ENCODE peak calls at places on chromosome X, in five cellular contexts. M is lung; L is tibial artery; I is neuronal stem cell; V is CD4-positive, alpha-beta T cell. E is an unnamed sample.

GRCh38 chrX:137427061-137427778 is 138.7 kb upstream of the ZIC3 start:
- DNase-seq in M (no peak), L (no peak), I (no peak), V (no peak), E (no peak)

GRCh38 chrX:9928083-9928482 is 39.1 kb upstream of the CLDN34 start:
- DNase-seq in M (no peak), L (no peak), I (peak; percentile 71), V (no peak), E (peak; percentile 5)

GRCh38 chrX:45508459-45508858 is 307.8 kb upstream of the DIPK2B start:
- DNase-seq in M (no peak), L (no peak), I (no peak), V (no peak), E (no peak)

GRCh38 chrX:100090931-100091330 is 319.1 kb downstream of the PCDH19 start:
- DNase-seq in M (no peak), L (no peak), I (no peak), V (no peak), E (no peak)

GRCh38 chrX:119230850-119231249 is 5.2 kb upstream of the PGRMC1 start:
- DNase-seq in M (no peak), L (no peak), I (no peak), V (no peak), E (no peak)

GRCh38 chrX:119647552-119648420 is 41.6 kb upstream of the NKRF start:
- DNase-seq in M (no peak), L (no peak), I (no peak), V (peak; percentile 9), E (no peak)

GRCh38 chrX:21493226-21493850 is 119.1 kb downstream of the CNKSR2 start:
- DNase-seq in M (no peak), L (no peak), I (no peak), V (no peak), E (no peak)

GRCh38 chrX:41561045-41561444 is 113.9 kb downstream of the NYX start:
- DNase-seq in M (no peak), L (no peak), I (no peak), V (no peak), E (no peak)

GRCh38 chrX:19886375-19886774 is 1.0 kb downstream of the SH3KBP1 start:
- DNase-seq in M (no peak), L (no peak), I (no peak), V (no peak), E (no peak)

GRCh38 chrX:129823523-129823922 is 20.2 kb downstream of the ZDHHC9 start:
- DNase-seq in M (no peak), L (no peak), I (no peak), V (no peak), E (no peak)

GRCh38 chrX:68232206-68232605 is 201.1 kb downstream of the OPHN1 start:
- DNase-seq in M (no peak), L (no peak), I (no peak), V (no peak), E (no peak)

GRCh38 chrX:118823263-118824172 is at the start of gene ZCCHC12:
- DNase-seq in M (no peak), L (no peak), I (peak; percentile 75), V (peak; percentile 8), E (peak; percentile 23)

GRCh38 chrX:97060019-97060418 is 176.3 kb downstream of the RPA4 start:
- DNase-seq in M (no peak), L (no peak), I (peak; percentile 0), V (no peak), E (no peak)

GRCh38 chrX:114924846-114925245 is 92.6 kb downstream of the IL13RA2 start:
- DNase-seq in M (no peak), L (no peak), I (no peak), V (no peak), E (no peak)

GRCh38 chrX:19747672-19748610 is 139.5 kb downstream of the SH3KBP1 start:
- DNase-seq in M (no peak), L (no peak), I (no peak), V (peak; percentile 66), E (no peak)

GRCh38 chrX:133677123-133678063 is 262.1 kb upstream of the GPC4 start:
- DNase-seq in M (no peak), L (no peak), I (no peak), V (no peak), E (no peak)

GRCh38 chrX:15750611-15751159 is 12.6 kb downstream of the CA5B start:
- DNase-seq in M (no peak), L (no peak), I (no peak), V (no peak), E (no peak)

GRCh38 chrX:86016189-86016588 is 31.2 kb downstream of the CHM start:
- DNase-seq in M (no peak), L (no peak), I (no peak), V (no peak), E (no peak)

GRCh38 chrX:136752796-136753195 is 27.9 kb downstream of the ARHGEF6 start:
- DNase-seq in M (no peak), L (peak; percentile 64), I (no peak), V (no peak), E (no peak)

GRCh38 chrX:113741744-113742143 is 842.1 kb upstream of the HTR2C start:
- DNase-seq in M (no peak), L (no peak), I (no peak), V (no peak), E (no peak)

GRCh38 chrX:10769165-10769564 is 148.8 kb upstream of the MID1 start:
- DNase-seq in M (no peak), L (no peak), I (peak; percentile 24), V (no peak), E (no peak)

GRCh38 chrX:115018944-115019343 is 1.5 kb upstream of the IL13RA2 start:
- DNase-seq in M (no peak), L (no peak), I (no peak), V (no peak), E (no peak)

GRCh38 chrX:43661521-43662240 is 5.6 kb downstream of the MAOA start:
- DNase-seq in M (no peak), L (no peak), I (no peak), V (no peak), E (no peak)

GRCh38 chrX:83529950-83530349 is 21.9 kb downstream of the POU3F4 start:
- DNase-seq in M (no peak), L (no peak), I (no peak), V (no peak), E (no peak)

GRCh38 chrX:110944323-110944761 is 148.7 kb upstream of the CHRDL1 start:
- DNase-seq in M (no peak), L (no peak), I (peak; percentile 11), V (no peak), E (no peak)

GRCh38 chrX:139823806-139824205 is 109.0 kb downstream of the ATP11C start:
- DNase-seq in M (no peak), L (peak; percentile 68), I (no peak), V (no peak), E (no peak)

GRCh38 chrX:139828037-139828436 is 104.8 kb downstream of the ATP11C start:
- DNase-seq in M (no peak), L (no peak), I (no peak), V (no peak), E (no peak)

GRCh38 chrX:139828830-139829229 is 104.0 kb downstream of the ATP11C start:
- DNase-seq in M (no peak), L (no peak), I (no peak), V (no peak), E (no peak)

GRCh38 chrX:139825618-139826017 is 107.2 kb downstream of the ATP11C start:
- DNase-seq in M (no peak), L (no peak), I (no peak), V (no peak), E (no peak)

DNA sequence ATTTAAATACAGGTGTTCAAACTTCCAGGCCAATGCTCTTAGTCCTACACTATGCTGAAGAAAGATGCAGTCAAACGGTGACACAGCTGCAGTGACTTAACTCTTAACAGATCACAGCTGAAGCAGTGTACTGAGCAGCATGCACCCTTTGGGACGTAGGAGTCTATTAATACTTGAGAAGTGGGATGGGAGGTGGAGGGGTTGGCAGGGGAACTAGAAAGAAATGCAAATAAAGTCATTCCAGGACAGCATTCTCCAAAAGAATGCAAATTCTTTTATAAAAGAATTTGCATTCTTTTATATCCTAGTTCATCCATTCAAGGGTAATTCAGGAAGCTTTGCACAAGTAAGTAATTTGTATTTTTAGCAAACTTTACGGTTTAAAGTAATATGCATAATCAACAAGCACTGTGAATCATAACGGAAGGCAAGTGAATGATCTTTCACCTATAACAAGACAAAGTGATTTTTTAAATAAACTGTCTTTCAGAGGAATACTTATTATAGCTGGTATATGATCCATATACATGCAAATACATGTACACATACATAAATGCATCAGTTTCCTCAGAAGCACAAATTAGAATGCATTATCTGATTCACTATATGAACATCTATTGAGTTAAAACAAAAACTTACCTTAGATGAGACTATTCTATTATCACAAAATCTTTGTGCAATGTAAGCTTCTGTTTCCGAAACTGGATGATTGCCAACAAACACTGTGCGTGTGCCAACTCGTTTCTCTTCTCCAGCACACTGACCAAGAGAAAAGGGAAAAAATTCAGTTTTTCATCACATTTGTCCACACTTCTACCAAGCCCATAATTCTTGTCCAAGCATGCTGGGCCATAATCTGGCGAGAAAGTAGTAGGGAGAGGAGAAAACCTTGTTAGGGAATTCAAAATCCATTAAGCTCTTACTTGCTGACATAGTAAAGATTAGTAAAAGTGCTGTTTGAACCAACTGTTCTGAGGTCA is 106.5 kb downstream of the ATP11C start:
- DNase-seq in M (no peak), L (no peak), I (no peak), V (no peak), E (no peak)
- H3K27ac ChIP-seq in M (no peak overlapping the region), L (no peak overlapping the region), I (no peak overlapping the region), V (no peak overlapping the region), E (no peak overlapping the region)

DNA sequence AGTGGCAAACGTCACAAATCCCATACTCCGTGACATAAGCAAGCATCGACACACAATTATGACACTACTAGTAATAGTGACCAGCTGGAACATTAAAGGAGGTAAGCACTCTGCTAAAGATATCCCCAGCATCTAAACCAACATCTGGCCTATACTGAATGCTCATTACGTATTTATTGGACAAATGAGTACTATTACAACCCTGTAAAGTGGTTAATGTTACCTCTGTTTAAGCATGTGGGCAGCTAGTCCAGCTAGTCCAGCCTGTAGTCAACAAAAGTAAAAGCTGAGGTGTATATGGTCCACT is 419 bp upstream of the RPGR start:
- DNase-seq in M (no peak), L (no peak), I (no peak), V (no peak), E (no peak)
- H3K27ac ChIP-seq in M (peak overlapping the region; percentile 17), L (peak overlapping the region; percentile 89), I (no peak overlapping the region), V (peak overlapping the region; percentile 73), E (no peak overlapping the region)

GRCh38 chrX:53072418-53073114 is 9.6 kb upstream of the TSPYL2 start:
- DNase-seq in M (no peak), L (no peak), I (no peak), V (no peak), E (no peak)
- H3K27ac ChIP-seq in M (peak overlapping the region; percentile 48), L (peak overlapping the region; percentile 77), I (peak overlapping the region; percentile 17), V (no peak overlapping the region), E (peak overlapping the region; percentile 70)

GRCh38 chrX:101241531-101241930 is 21.9 kb downstream of the DRP2 start:
- DNase-seq in M (no peak), L (no peak), I (no peak), V (no peak), E (no peak)
- H3K27ac ChIP-seq in M (no peak overlapping the region), L (no peak overlapping the region), I (no peak overlapping the region), V (no peak overlapping the region), E (no peak overlapping the region)